ENCODE peak calls at places on chromosomes 1 and 21, in four cellular contexts. S is K562, L is GM12878, H is HepG2. O is an unnamed sample.
A peak's percentile ranks its signal among the peaks of the same experiment; 100 is the strongest.

GRCh38 chr1:41977329-41977728 is 58.6 kb upstream of the HIVEP3 start:
- DNase-seq in H (no peak), S (no peak), L (no peak), O (no peak)

GRCh38 chr1:84012018-84012417 is 13.1 kb upstream of the TTLL7 start:
- DNase-seq in H (no peak), S (no peak), L (no peak), O (no peak)

GRCh38 chr1:240597153-240597745 is 14.7 kb downstream of the GREM2 start:
- DNase-seq in S (no peak), H (no peak), L (no peak), O (no peak)

GRCh38 chr1:4050998-4051397 is 150.9 kb upstream of the C1orf174 start:
- DNase-seq in L (no peak), H (no peak), S (no peak), O (no peak)

GRCh38 chr1:2255420-2256369 is 27.6 kb downstream of the SKI start:
- DNase-seq in H (peak; percentile 52), L (peak; percentile 78), S (no peak), O (no peak)

GRCh38 chr1:239682945-239683344 is 296.6 kb downstream of the CHRM3 start:
- DNase-seq in L (no peak), H (no peak), S (no peak), O (no peak)

GRCh38 chr1:25917996-25918395 is 11.8 kb upstream of the STMN1 start:
- DNase-seq in S (no peak), L (no peak), H (no peak), O (no peak)

GRCh38 chr1:26094677-26095383 is 16.8 kb upstream of the PDIK1L start:
- DNase-seq in S (peak; percentile 58), H (no peak), L (no peak), O (peak; percentile 76)

GRCh38 chr1:61436016-61436415 is 288.9 kb downstream of the TM2D1 start:
- DNase-seq in S (no peak), L (no peak), H (no peak), O (no peak)

GRCh38 chr1:167935252-167936067 is 1.0 kb upstream of the DCAF6 start:
- DNase-seq in H (peak; percentile 63), S (no peak), L (no peak), O (peak; percentile 57)

GRCh38 chr1:101284021-101284420 is 47.2 kb downstream of the S1PR1 start:
- DNase-seq in S (no peak), H (no peak), L (no peak), O (no peak)

GRCh38 chr1:210369425-210369824 is 40.7 kb downstream of the HHAT start:
- DNase-seq in S (no peak), H (no peak), L (no peak), O (no peak)

GRCh38 chr21:36485476-36485875 is 5.6 kb upstream of the CLDN14 start:
- DNase-seq in L (no peak), H (no peak), S (no peak), O (no peak)

GRCh38 chr1:7636801-7637526 is 134.1 kb upstream of the VAMP3 start:
- DNase-seq in S (no peak), H (no peak), L (no peak), O (no peak)

GRCh38 chr1:67372136-67372535 is 58.1 kb downstream of the SERBP1 start:
- DNase-seq in H (no peak), L (no peak), S (no peak), O (no peak)

GRCh38 chr1:29803486-29803885 is 567.2 kb downstream of the PTPRU start:
- DNase-seq in L (no peak), S (no peak), H (no peak), O (no peak)

GRCh38 chr1:9115656-9116205 is 13.2 kb downstream of the GPR157 start:
- DNase-seq in S (no peak), H (no peak), L (no peak), O (no peak)

GRCh38 chr1:237074371-237075117 is 32.6 kb downstream of the RYR2 start:
- DNase-seq in S (no peak), H (no peak), L (no peak), O (no peak)

GRCh38 chr1:111505641-111506119 is 2.2 kb upstream of the ADORA3 start:
- DNase-seq in H (no peak), L (no peak), S (no peak), O (no peak)

GRCh38 chr1:25217015-25217414 is 15.3 kb downstream of the SYF2 start:
- DNase-seq in S (no peak), H (no peak), L (no peak), O (no peak)

GRCh38 chr1:48099011-48099550 is 101.9 kb upstream of the TRABD2B start:
- DNase-seq in L (no peak), H (no peak), S (no peak), O (no peak)

GRCh38 chr1:41314781-41315481 is 46.3 kb upstream of the FOXO6 start:
- DNase-seq in S (peak; percentile 6), H (no peak), L (no peak), O (peak; percentile 47)

GRCh38 chr21:41112740-41113692 is 54.9 kb upstream of the BACE2 start:
- DNase-seq in S (no peak), L (no peak), H (no peak), O (no peak)

GRCh38 chr21:38420140-38420539 is 78.1 kb downstream of the ERG start:
- DNase-seq in S (no peak), H (no peak), L (no peak), O (no peak)

GRCh38 chr1:6672558-6672957 is 29.1 kb downstream of the DNAJC11 start:
- DNase-seq in L (no peak), S (no peak), H (no peak), O (no peak)

GRCh38 chr1:244427647-244428046 is 24.1 kb downstream of the ADSS2 start:
- DNase-seq in L (no peak), H (no peak), S (no peak), O (no peak)

GRCh38 chr1:26786437-26787380 is 1.0 kb upstream of the PIGV start:
- DNase-seq in H (peak; percentile 71), S (peak; percentile 74), L (no peak), O (peak; percentile 63)

GRCh38 chr1:16618719-16619118 is 5.4 kb upstream of the NBPF1 start:
- DNase-seq in S (peak; percentile 62), H (no peak), L (no peak), O (peak; percentile 93)

GRCh38 chr1:202951437-202951836 is 6.7 kb downstream of the ADIPOR1 start:
- DNase-seq in H (no peak), S (no peak), L (no peak), O (no peak)

GRCh38 chr1:162357681-162358266 is 18.9 kb downstream of the SPATA46 start:
- DNase-seq in H (peak; percentile 30), S (peak; percentile 68), L (no peak), O (no peak)

GRCh38 chr21:37369307-37369854 is 2.8 kb downstream of the DYRK1A start:
- DNase-seq in L (no peak), S (no peak), H (no peak), O (no peak)

GRCh38 chr1:72241397-72241796 is 40.9 kb downstream of the NEGR1 start:
- DNase-seq in L (no peak), S (no peak), H (peak; percentile 54), O (no peak)

GRCh38 chr1:88791192-88791591 is 100.2 kb downstream of the GTF2B start:
- DNase-seq in S (no peak), L (no peak), H (no peak), O (no peak)

GRCh38 chr1:244813327-244813726 is 22.1 kb upstream of the COX20 start:
- DNase-seq in L (no peak), H (no peak), S (no peak), O (no peak)

GRCh38 chr1:165671531-165671930 is 26.8 kb downstream of the ALDH9A1 start:
- DNase-seq in S (no peak), L (no peak), H (no peak), O (no peak)

GRCh38 chr1:165662186-165662585 is 31.2 kb downstream of the MGST3 start:
- DNase-seq in L (no peak), S (no peak), H (no peak), O (no peak)

GRCh38 chr1:165661691-165662090 is 30.7 kb downstream of the MGST3 start:
- DNase-seq in S (no peak), H (no peak), L (no peak), O (no peak)

GRCh38 chr1:165668184-165668583 is 30.2 kb downstream of the ALDH9A1 start:
- DNase-seq in H (no peak), L (no peak), S (no peak), O (no peak)

DNA sequence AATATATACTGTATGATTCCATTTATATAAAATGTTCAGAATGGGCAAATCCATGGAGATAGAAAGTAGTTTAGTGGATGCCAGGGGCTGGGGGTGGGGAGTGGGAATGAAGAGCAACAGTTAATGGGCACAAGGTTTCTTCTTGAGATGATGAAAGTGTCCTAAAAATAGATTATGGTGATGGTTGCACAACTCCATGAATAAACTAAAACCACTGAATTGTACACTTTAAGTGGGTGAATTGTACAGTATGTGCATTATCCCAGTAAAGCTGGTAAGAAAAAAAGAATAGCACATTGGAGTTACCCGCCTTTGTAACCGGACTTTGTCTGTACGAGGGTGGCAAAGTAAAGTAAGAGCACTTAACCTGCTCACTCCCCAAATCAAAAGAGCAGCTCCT is 32.2 kb downstream of the ALDH9A1 start:
- DNase-seq in H (no peak), L (no peak), S (no peak), O (no peak)
- TF ChIP-seq JUND in H (no peak), L (no peak), S (no peak), O (no peak)

GRCh38 chr1:172219966-172220365 is 200.5 kb upstream of the C1orf105 start:
- DNase-seq in L (no peak), H (no peak), S (no peak), O (no peak)

DNA sequence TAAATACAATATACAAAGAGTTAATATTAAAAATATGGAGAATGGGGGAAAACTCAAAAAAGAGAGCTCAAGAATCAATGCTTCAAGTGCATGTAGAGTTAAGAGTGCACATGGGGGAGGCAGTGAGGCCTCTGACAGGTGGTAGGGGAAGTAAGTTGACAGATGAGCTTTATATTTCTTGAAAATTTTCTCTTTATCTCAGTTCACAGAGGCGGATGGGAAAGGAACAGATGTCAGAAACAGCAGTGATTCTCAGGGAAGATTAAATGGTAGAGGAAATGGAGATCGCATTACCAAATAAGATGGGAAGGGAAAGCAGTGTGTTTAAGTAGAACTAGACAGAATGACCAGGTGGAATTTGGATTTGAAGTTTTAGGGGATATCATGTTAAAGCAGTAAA is 200.1 kb upstream of the C1orf105 start:
- DNase-seq in S (no peak), L (no peak), H (no peak), O (no peak)
- TF ChIP-seq EP300 in S (no peak), L (no peak), H (no peak), O (no peak)

DNA sequence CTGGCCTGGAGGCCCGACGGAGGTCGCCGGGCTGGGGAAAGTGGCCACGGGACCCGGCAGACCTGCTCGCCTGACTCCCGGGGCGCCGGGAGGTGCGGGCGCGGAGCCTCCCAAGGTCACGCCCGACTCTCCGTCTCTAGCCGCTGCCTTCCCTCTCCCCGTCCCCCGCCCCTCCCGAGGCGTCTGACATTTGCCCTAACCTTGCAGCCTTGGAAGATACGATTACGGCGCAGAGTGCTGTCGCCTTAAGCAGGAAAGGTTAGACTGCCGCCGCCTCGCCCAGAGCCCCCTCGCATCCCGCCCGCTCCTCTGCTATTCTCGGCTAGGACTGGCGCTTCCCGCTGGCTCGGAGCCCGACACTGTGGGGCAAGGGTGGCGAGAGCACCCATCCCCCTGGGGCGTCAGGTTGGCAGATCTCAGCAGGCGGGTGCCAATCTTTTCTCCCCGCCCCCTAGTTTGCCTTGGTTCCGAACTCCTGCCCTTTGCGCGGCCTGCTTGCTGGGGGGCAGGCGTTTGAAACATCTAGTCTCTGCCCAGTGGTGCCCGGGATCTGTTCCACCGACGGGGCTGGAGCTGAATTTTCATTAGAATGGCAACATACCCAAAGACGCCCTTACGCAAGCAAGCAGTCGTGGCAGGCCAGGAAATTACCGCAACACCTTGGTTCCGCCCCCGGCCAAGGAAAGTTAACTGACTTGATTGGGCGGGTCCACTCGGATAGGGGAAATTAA is 841 bp downstream of the PGM1 start:
- DNase-seq in H (peak; percentile 21), S (no peak), L (peak; percentile 33), O (peak; percentile 31)
- TF ChIP-seq KDM1A in H (no peak), S (no peak), L (no peak), O (no peak)

GRCh38 chr1:45488978-45489377 is 2.0 kb downstream of the TESK2 start:
- DNase-seq in H (no peak), L (no peak), S (no peak), O (no peak)
- TF ChIP-seq JUND in H (no peak), L (no peak), S (no peak), O (no peak)